ENCODE peak calls at places on chromosomes 16 and 17, in eight cellular contexts. F is SJSA1, N is endodermal cell, A is ovary, C is mammary epithelial cell, B is A673, Y is lower lobe of right lung, K is aorta. D is an unnamed sample.

GRCh38 chr16:87936375-87937230 is at the start of gene CA5A:
- DNase-seq in F (no peak), N (no peak), A (no peak), C (no peak), B (no peak), Y (no peak), K (no peak), D (no peak)

GRCh38 chr17:10052414-10052813 is 146.0 kb downstream of the GAS7 start:
- DNase-seq in F (no peak), N (no peak), A (no peak), C (no peak), B (no peak), Y (no peak), K (no peak), D (no peak)

GRCh38 chr16:66058181-66058580 is 308.3 kb upstream of the CDH5 start:
- DNase-seq in F (no peak), N (no peak), A (no peak), C (no peak), B (peak), Y (no peak), K (no peak), D (peak)

GRCh38 chr16:86566601-86566965 is at the start of gene FOXC2:
- DNase-seq in F (peak), N (peak), A (peak), C (peak), B (peak), Y (peak), K (peak), D (peak)

GRCh38 chr16:69244336-69244735 is 57.4 kb downstream of the SNTB2 start:
- DNase-seq in F (no peak), N (no peak), A (no peak), C (no peak), B (no peak), Y (no peak), K (no peak), D (no peak)

GRCh38 chr17:60905709-60906108 is 228.1 kb downstream of the BCAS3 start:
- DNase-seq in F (no peak), N (no peak), A (no peak), C (no peak), B (no peak), Y (no peak), K (no peak), D (no peak)

GRCh38 chr16:75096730-75097129 is 19.9 kb downstream of the LDHD start:
- DNase-seq in F (no peak), N (peak), A (no peak), C (peak), B (no peak), Y (peak), K (no peak), D (no peak)

GRCh38 chr17:4658478-4659305 is 17.2 kb upstream of the ALOX15 start:
- DNase-seq in F (no peak), N (no peak), A (no peak), C (peak), B (no peak), Y (no peak), K (no peak), D (peak)

GRCh38 chr17:42131232-42131631 is 8.6 kb downstream of the HSPB9 start:
- DNase-seq in F (no peak), N (no peak), A (no peak), C (no peak), B (no peak), Y (no peak), K (no peak), D (no peak)

GRCh38 chr17:42132941-42133340 is 10.3 kb downstream of the HSPB9 start:
- DNase-seq in F (peak), N (no peak), A (no peak), C (peak), B (no peak), Y (peak), K (peak), D (peak)

GRCh38 chr17:42129109-42129837 is 6.7 kb downstream of the HSPB9 start:
- DNase-seq in F (no peak), N (no peak), A (no peak), C (no peak), B (no peak), Y (no peak), K (peak), D (no peak)

GRCh38 chr17:42131971-42132370 is 9.4 kb downstream of the HSPB9 start:
- DNase-seq in F (no peak), N (no peak), A (no peak), C (no peak), B (no peak), Y (no peak), K (no peak), D (peak)

DNA sequence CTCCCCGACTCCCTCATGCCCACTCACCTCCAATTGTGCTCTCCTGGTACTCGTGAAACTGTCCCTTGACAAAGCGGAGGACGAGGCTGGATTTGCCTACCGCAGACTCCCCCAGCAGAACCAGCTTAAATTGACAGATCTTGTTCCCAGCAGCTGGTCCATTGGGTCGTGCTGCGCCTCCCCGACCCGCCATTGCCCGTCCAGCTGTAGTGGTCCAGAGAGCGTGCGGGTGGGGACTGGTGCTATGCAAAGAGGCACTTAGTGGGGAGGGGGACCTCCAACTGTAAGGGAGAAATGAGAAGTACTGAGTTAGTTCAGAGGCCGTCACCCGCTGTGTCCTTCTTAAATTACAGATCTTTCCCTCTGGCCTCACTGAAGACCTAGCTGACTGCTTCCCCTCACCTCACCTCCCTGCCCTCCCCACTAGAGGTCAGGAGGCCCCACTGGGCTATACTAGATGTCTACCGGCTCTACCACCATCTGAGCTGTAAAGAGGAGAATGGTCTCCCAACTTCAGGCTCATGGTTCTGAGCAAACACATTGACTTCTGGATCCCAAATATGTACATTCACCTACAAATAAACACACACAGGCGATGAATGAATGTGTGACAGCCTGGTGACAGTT is 7.8 kb downstream of the HSPB9 start:
- DNase-seq in F (no peak), N (peak), A (no peak), C (no peak), B (no peak), Y (no peak), K (no peak), D (no peak)
- H3K27ac ChIP-seq in F (no peak), N (no peak), A (no peak), C (no peak), B (no peak), Y (peak), K (no peak), D (no peak)

GRCh38 chr17:72504783-72505182 is 384.0 kb downstream of the SOX9 start:
- DNase-seq in F (no peak), N (no peak), A (no peak), C (no peak), B (no peak), Y (no peak), K (no peak), D (no peak)

GRCh38 chr17:72506773-72507172 is 386.0 kb downstream of the SOX9 start:
- DNase-seq in F (no peak), N (no peak), A (no peak), C (no peak), B (peak), Y (no peak), K (no peak), D (no peak)

GRCh38 chr17:72510454-72511016 is 389.7 kb downstream of the SOX9 start:
- DNase-seq in F (no peak), N (no peak), A (no peak), C (no peak), B (no peak), Y (no peak), K (no peak), D (peak)

GRCh38 chr17:72503556-72503955 is 382.7 kb downstream of the SOX9 start:
- DNase-seq in F (no peak), N (no peak), A (no peak), C (no peak), B (no peak), Y (no peak), K (no peak), D (no peak)

GRCh38 chr17:72507370-72507769 is 386.6 kb downstream of the SOX9 start:
- DNase-seq in F (no peak), N (no peak), A (no peak), C (no peak), B (no peak), Y (no peak), K (no peak), D (no peak)
- H3K27ac ChIP-seq in F (no peak), N (no peak), A (no peak), C (no peak), B (no peak), Y (no peak), K (no peak), D (no peak)

DNA sequence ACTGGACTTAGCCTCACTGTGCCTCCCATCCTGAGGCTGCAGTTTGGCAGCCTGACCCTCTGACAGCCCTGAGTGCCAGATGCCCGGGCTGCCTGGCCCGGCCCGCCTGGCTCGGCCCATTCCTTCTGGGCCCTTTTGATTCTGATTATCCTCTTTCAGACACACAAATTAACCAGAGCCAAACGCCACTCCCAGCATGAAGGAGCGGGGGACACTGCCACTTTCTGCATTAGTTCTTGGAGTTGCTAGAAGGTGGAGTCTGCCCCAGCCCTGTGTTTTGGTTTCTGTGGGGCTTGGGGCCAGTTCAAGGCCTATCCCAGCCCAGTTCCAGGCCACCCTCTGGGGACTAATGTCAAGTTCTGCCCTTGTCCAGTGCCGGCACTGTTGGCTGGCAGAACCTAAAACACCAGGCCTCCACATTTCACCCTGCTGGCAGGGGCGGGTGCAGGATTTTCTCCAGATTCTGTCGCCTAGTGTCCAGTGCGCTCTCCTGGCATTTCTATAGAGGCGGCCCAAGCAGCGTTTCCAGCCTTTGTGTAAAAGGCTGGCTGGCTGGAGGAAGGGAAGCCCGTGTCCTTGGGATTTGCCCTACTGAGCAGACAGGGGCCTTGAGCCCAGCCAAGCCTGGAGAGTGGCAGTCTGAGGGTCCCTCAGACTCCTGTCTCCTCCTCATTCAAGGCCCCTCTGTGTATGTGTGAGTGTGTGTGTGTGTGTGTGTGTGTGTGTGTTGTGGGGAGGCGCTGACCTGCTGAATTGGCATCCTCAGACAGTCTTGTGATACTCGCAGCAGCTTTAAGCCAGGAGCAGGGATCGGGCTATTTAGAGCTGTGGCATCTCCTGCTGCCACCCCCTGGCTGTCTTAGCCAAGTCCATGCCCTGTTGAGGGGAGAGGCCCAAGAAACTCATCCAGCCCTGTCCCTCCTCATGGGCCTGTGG is 21.4 kb downstream of the PLCD3 start:
- DNase-seq in F (no peak), N (peak), A (peak), C (no peak), B (no peak), Y (no peak), K (peak), D (peak)
- H3K27ac ChIP-seq in F (no peak), N (peak), A (peak), C (no peak), B (no peak), Y (no peak), K (peak), D (no peak)

GRCh38 chr17:7419833-7420610 is at the start of gene SPEM1:
- DNase-seq in F (no peak), N (no peak), A (no peak), C (no peak), B (no peak), Y (no peak), K (no peak), D (no peak)

GRCh38 chr17:7416323-7416722 is 3.8 kb upstream of the SPEM1 start:
- DNase-seq in F (no peak), N (no peak), A (no peak), C (no peak), B (no peak), Y (no peak), K (no peak), D (no peak)

GRCh38 chr17:7417056-7417655 is 3.0 kb upstream of the SPEM1 start:
- DNase-seq in F (no peak), N (no peak), A (no peak), C (no peak), B (no peak), Y (no peak), K (no peak), D (no peak)

GRCh38 chr17:7421186-7421585 is 1.1 kb downstream of the SPEM1 start:
- DNase-seq in F (no peak), N (no peak), A (no peak), C (no peak), B (no peak), Y (no peak), K (no peak), D (no peak)

GRCh38 chr17:7418472-7419152 is 1.5 kb upstream of the SPEM1 start:
- DNase-seq in F (no peak), N (no peak), A (no peak), C (no peak), B (no peak), Y (no peak), K (no peak), D (no peak)
- H3K27ac ChIP-seq in F (no peak), N (peak), A (no peak), C (no peak), B (no peak), Y (no peak), K (no peak), D (no peak)

DNA sequence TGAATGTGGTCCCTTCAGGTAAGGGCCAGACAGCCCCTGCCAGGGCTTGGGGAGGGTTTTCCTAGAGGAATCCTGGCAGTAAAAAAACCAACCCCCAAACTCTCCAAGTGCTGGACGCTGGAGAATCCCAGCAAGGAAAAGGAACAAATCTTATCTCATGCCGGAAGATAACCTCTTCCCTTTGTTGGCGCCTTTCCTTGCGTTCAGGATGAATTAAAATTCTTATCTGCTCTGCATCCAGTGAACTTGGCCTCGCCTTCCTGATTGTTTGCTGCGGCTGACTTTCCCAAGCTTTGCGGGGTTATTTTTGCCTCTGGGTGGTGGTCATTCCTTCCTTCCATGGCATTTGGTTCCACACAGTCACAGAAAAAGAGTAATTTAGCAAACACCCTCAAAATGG is 77.6 kb downstream of the MRC2 start:
- DNase-seq in F (no peak), N (peak), A (no peak), C (no peak), B (no peak), Y (no peak), K (no peak), D (no peak)
- H3K27ac ChIP-seq in F (no peak), N (no peak), A (peak), C (peak), B (no peak), Y (peak), K (no peak), D (no peak)

GRCh38 chr17:64459284-64459747 is 10.4 kb downstream of the MILR1 start:
- DNase-seq in F (peak), N (no peak), A (no peak), C (peak), B (no peak), Y (no peak), K (no peak), D (peak)
- H3K27ac ChIP-seq in F (peak), N (no peak), A (no peak), C (no peak), B (no peak), Y (no peak), K (no peak), D (peak)

GRCh38 chr17:81509048-81509686 is 3.4 kb downstream of the ACTG1 start:
- DNase-seq in F (peak), N (peak), A (no peak), C (peak), B (no peak), Y (no peak), K (no peak), D (peak)

GRCh38 chr17:81510524-81510797 is 2.1 kb downstream of the ACTG1 start:
- DNase-seq in F (no peak), N (peak), A (no peak), C (no peak), B (no peak), Y (no peak), K (no peak), D (no peak)

GRCh38 chr17:81510798-81511549 is 1.6 kb downstream of the ACTG1 start:
- DNase-seq in F (no peak), N (peak), A (no peak), C (no peak), B (no peak), Y (peak), K (no peak), D (peak)

GRCh38 chr17:81509687-81510523 is 2.7 kb downstream of the ACTG1 start:
- DNase-seq in F (peak), N (peak), A (no peak), C (no peak), B (no peak), Y (no peak), K (no peak), D (peak)

DNA sequence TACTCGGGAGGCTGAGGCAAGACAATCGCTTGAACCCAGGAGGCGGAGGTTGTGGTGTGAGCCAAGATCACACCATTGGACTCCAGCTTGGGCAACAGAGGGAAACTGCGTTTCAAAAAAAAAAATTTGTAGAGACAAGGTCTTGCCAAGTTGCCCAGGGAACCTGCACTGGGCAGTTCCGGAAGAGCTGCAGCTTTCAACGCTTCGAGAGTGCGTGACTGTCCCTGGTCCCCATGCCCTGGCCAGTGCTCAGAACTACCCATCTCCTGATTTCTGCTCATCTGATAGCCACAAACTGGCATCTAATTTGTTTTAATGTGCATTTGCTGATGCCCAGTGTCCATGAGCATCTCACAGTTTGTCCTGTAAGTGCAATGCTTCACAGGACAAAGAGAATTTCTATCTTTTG is 4.0 kb downstream of the ACTG1 start:
- DNase-seq in F (peak), N (peak), A (no peak), C (peak), B (no peak), Y (no peak), K (no peak), D (peak)
- H3K27ac ChIP-seq in F (no peak), N (no peak), A (no peak), C (no peak), B (peak), Y (peak), K (peak), D (peak)